ENCODE peak calls at places on chromosomes 7 and 10, in seven cellular contexts. E, H, M, Z, V, Q and F are unnamed samples.

GRCh38 chr10:29329420-29329819 is 40.5 kb downstream of the LYZL1 start:
- DNase-seq in E (no peak), H (no peak), M (no peak), Z (no peak), V (no peak), Q (peak), F (no peak)

GRCh38 chr7:127692200-127692599 is 40.2 kb downstream of the SND1 start:
- DNase-seq in E (no peak), H (no peak), M (no peak), Z (no peak), V (no peak), Q (no peak), F (no peak)

GRCh38 chr7:143485500-143485899 is 7.8 kb downstream of the TAS2R41 start:
- DNase-seq in E (peak), H (no peak), M (no peak), Z (peak), V (no peak), Q (peak), F (no peak)

GRCh38 chr7:74334026-74334425 is 44.8 kb downstream of the CLIP2 start:
- DNase-seq in E (peak), H (no peak), M (no peak), Z (peak), V (no peak), Q (peak), F (peak)

GRCh38 chr7:103778929-103779328 is 210.5 kb downstream of the RELN start:
- DNase-seq in E (no peak), H (no peak), M (no peak), Z (no peak), V (no peak), Q (no peak), F (no peak)

GRCh38 chr10:78451592-78451991 is 417.9 kb downstream of the RPS24 start:
- DNase-seq in E (no peak), H (no peak), M (no peak), Z (peak), V (peak), Q (peak), F (no peak)

GRCh38 chr7:2612445-2613112 is 19.2 kb upstream of the TTYH3 start:
- DNase-seq in E (no peak), H (no peak), M (no peak), Z (no peak), V (no peak), Q (no peak), F (no peak)

GRCh38 chr10:33520223-33520622 is 185.8 kb upstream of the NRP1 start:
- DNase-seq in E (no peak), H (no peak), M (no peak), Z (peak), V (no peak), Q (peak), F (no peak)

GRCh38 chr7:102988631-102989030 is 75.8 kb downstream of the LRRC17 start:
- DNase-seq in E (no peak), H (no peak), M (no peak), Z (no peak), V (no peak), Q (no peak), F (no peak)

GRCh38 chr10:46558141-46558410 is 1.6 kb upstream of the GPRIN2 start:
- DNase-seq in E (no peak), H (no peak), M (no peak), Z (no peak), V (no peak), Q (no peak), F (no peak)

GRCh38 chr10:69968830-69969229 is 83.8 kb upstream of the MACROH2A2 start:
- DNase-seq in E (no peak), H (no peak), M (no peak), Z (no peak), V (peak), Q (peak), F (no peak)

GRCh38 chr10:125631806-125632205 is 51.2 kb downstream of the TEX36 start:
- DNase-seq in E (no peak), H (no peak), M (no peak), Z (no peak), V (no peak), Q (no peak), F (no peak)

GRCh38 chr10:125627646-125628045 is 55.3 kb downstream of the TEX36 start:
- DNase-seq in E (no peak), H (no peak), M (no peak), Z (no peak), V (no peak), Q (no peak), F (no peak)

GRCh38 chr10:125628251-125629049 is 54.5 kb downstream of the TEX36 start:
- DNase-seq in E (no peak), H (no peak), M (no peak), Z (no peak), V (no peak), Q (no peak), F (no peak)

GRCh38 chr10:125626671-125627070 is 56.3 kb downstream of the TEX36 start:
- DNase-seq in E (no peak), H (no peak), M (no peak), Z (no peak), V (no peak), Q (no peak), F (no peak)

DNA sequence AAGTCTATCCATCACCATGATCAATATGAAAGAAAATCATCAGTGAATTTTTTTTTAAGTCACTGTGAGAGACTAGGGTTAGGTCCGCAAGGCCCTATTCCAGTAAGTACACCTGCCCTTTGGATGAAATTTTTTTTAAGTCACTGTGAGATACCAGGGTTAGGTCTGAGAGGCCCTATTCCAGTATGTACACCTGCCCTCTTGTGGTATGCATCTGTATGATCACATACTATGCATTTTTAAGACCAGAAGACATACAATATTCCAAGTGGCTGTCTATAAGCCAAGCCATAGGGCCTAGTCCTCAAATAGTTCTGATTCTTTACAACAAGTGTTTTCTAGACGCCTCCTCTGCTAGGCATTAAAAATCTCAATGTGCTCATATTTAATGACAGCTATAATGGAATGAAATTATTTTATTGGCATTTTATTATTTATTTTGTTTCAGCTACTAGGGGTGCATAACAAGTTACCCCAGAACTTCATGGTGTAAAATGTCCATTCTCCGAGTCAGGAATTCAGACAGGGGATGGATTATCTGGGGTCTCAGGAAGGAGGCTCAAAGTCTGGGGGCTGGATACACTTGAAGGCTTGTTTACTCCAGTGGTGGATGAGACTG is 53.1 kb downstream of the TEX36 start:
- DNase-seq in E (peak), H (no peak), M (no peak), Z (peak), V (peak), Q (peak), F (peak)
- TF ChIP-seq CTCF in E (peak), H (peak), M (peak), Z (peak), V (peak), Q (peak), F (peak)

GRCh38 chr7:158824028-158824427 is 5.3 kb downstream of the ESYT2 start:
- DNase-seq in E (peak), H (no peak), M (no peak), Z (peak), V (no peak), Q (no peak), F (no peak)
- TF ChIP-seq CTCF in E (no peak), H (no peak), M (no peak), Z (no peak), V (no peak), Q (no peak), F (no peak)

GRCh38 chr7:911791-912480 is 35.6 kb downstream of the GET4 start:
- DNase-seq in E (no peak), H (no peak), M (no peak), Z (no peak), V (no peak), Q (no peak), F (no peak)
- TF ChIP-seq CTCF in E (no peak), H (no peak), M (no peak), Z (no peak), V (no peak), Q (no peak), F (no peak)

GRCh38 chr7:116162236-116162635 is 48.1 kb upstream of the TES start:
- DNase-seq in E (no peak), H (no peak), M (no peak), Z (no peak), V (no peak), Q (no peak), F (no peak)
- TF ChIP-seq CTCF in E (no peak), H (no peak), M (no peak), Z (no peak), V (no peak), Q (no peak), F (no peak)

GRCh38 chr7:6375346-6376101 is 72.2 kb downstream of the DAGLB start:
- DNase-seq in E (no peak), H (no peak), M (no peak), Z (peak), V (peak), Q (peak), F (no peak)
- TF ChIP-seq CTCF in E (no peak), H (no peak), M (no peak), Z (no peak), V (no peak), Q (no peak), F (no peak)

DNA sequence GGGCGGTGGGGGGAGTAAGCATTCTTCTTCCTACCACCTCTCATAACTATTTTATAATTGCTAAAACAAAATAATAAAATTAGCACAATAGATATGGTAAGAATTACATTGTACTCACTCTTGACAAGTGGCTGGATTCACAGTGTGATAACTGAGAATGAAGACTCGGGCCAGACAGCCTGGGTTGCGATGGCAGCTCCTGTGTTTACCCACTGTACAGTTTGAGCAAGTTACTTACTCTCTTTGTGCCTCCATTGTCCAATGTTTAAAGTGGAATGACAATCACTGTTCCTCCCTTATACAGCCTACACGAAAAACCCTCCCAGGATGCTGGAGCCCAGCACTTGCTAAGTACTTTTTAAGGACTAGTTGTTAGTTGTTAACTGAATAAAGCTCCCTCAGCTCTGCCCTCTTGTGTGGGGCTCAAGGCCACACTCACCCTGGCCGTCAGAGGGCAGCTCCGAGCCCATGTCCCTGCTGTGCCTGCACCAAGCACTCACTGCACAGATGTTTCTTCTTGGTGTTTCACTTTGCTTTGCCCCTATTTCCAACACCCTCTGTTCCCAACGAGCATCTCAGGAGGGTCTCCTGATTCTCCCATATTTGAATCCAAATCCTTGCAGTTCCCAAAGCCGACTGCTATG is 56.4 kb upstream of the NPS start:
- DNase-seq in E (peak), H (no peak), M (no peak), Z (no peak), V (peak), Q (no peak), F (no peak)
- TF ChIP-seq CTCF in E (peak), H (peak), M (peak), Z (no peak), V (peak), Q (peak), F (peak)